ENCODE peak calls at places on chromosomes 16 and 17, in four cellular contexts. K is breast epithelium, D is H1, Z is heart left ventricle. R is an unnamed sample.
A peak's percentile ranks its signal among the peaks of the same experiment; 100 is the strongest.

GRCh38 chr17:55334285-55334684 is 69.5 kb downstream of the HLF start:
- DNase-seq in Z (no peak), D (no peak), K (no peak), R (no peak)

GRCh38 chr17:65231086-65231485 is 93.9 kb downstream of the RGS9 start:
- DNase-seq in Z (no peak), K (no peak), D (no peak), R (no peak)

GRCh38 chr16:11201498-11202259 is 54.3 kb downstream of the SOCS1 start:
- DNase-seq in K (no peak), D (peak; percentile 65), Z (no peak), R (peak; percentile 79)

GRCh38 chr16:19559242-19559910 is 3.9 kb downstream of the VPS35L start:
- DNase-seq in D (no peak), K (no peak), Z (no peak), R (peak; percentile 28)

GRCh38 chr17:70678889-70679288 is 509.6 kb downstream of the KCNJ2 start:
- DNase-seq in K (no peak), D (no peak), Z (no peak), R (no peak)

GRCh38 chr16:4358831-4359561 is 7.9 kb upstream of the PAM16 start:
- DNase-seq in Z (no peak), D (no peak), K (peak; percentile 70), R (no peak)

GRCh38 chr17:76000016-76000754 is 470 bp upstream of the CDK3 start:
- DNase-seq in D (peak; percentile 62), K (no peak), Z (no peak), R (peak; percentile 91)

GRCh38 chr17:66945451-66945850 is 19.1 kb upstream of the CACNG4 start:
- DNase-seq in Z (no peak), K (peak; percentile 47), D (no peak), R (no peak)

GRCh38 chr17:65546579-65546978 is 14.9 kb downstream of the AXIN2 start:
- DNase-seq in Z (no peak), K (no peak), D (no peak), R (no peak)

GRCh38 chr17:71613996-71614395 is 506.8 kb upstream of the SOX9 start:
- DNase-seq in K (no peak), Z (no peak), D (no peak), R (no peak)

GRCh38 chr17:33523577-33523981 is 230.5 kb upstream of the ASIC2 start:
- DNase-seq in Z (no peak), D (no peak), K (no peak), R (no peak)

GRCh38 chr16:51003850-51004566 is 147.1 kb downstream of the SALL1 start:
- DNase-seq in K (no peak), Z (no peak), D (no peak), R (no peak)

GRCh38 chr16:55559233-55559632 is 7.3 kb upstream of the CAPNS2 start:
- DNase-seq in Z (no peak), D (no peak), K (no peak), R (no peak)

GRCh38 chr17:50161911-50162288 is 3.9 kb upstream of the SGCA start:
- DNase-seq in K (no peak), Z (no peak), D (no peak), R (no peak)

GRCh38 chr17:2029911-2030778 is at the start of gene DPH1:
- DNase-seq in K (peak; percentile 82), D (peak; percentile 69), Z (peak; percentile 90), R (peak; percentile 93)

GRCh38 chr17:67232441-67232840 is 12.6 kb downstream of the HELZ start:
- DNase-seq in Z (no peak), D (no peak), K (no peak), R (no peak)

GRCh38 chr16:84153660-84154214 is 8.6 kb downstream of the DNAAF1 start:
- DNase-seq in Z (no peak), D (no peak), K (no peak), R (no peak)

GRCh38 chr17:32943206-32943605 is 15.3 kb downstream of the TMEM98 start:
- DNase-seq in D (no peak), K (no peak), Z (no peak), R (no peak)

GRCh38 chr17:40432864-40433528 is 10.3 kb upstream of the IGFBP4 start:
- DNase-seq in D (no peak), Z (peak; percentile 63), K (peak; percentile 42), R (no peak)

GRCh38 chr17:37488009-37488604 is 1.6 kb upstream of the DUSP14 start:
- DNase-seq in Z (no peak), D (no peak), K (no peak), R (peak; percentile 85)

GRCh38 chr16:726438-727290 is at the start of the genes CCDC78 and HAGHL:
- DNase-seq in Z (peak; percentile 74), K (no peak), D (no peak), R (no peak)

GRCh38 chr16:23256440-23256839 is 45.7 kb upstream of the SCNN1B start:
- DNase-seq in Z (no peak), D (no peak), K (no peak), R (no peak)

GRCh38 chr16:23255000-23255399 is 47.1 kb upstream of the SCNN1B start:
- DNase-seq in D (no peak), Z (no peak), K (no peak), R (no peak)

GRCh38 chr16:23258919-23259237 is 43.2 kb upstream of the SCNN1B start:
- DNase-seq in Z (no peak), D (no peak), K (no peak), R (no peak)

GRCh38 chr16:23254338-23254737 is 47.8 kb upstream of the SCNN1B start:
- DNase-seq in K (no peak), Z (no peak), D (no peak), R (peak; percentile 45)

GRCh38 chr16:23257682-23258081 is 44.4 kb upstream of the SCNN1B start:
- DNase-seq in Z (no peak), K (no peak), D (no peak), R (no peak)
- TF ChIP-seq POLR2A in Z (no peak), K (no peak), D (no peak), R (no peak)

GRCh38 chr17:82001657-82002056 is 21.0 kb downstream of the CENPX start:
- DNase-seq in Z (no peak), D (no peak), K (no peak), R (no peak)

GRCh38 chr17:82005701-82006348 is 16.9 kb downstream of the CENPX start:
- DNase-seq in D (no peak), K (no peak), Z (no peak), R (no peak)

GRCh38 chr17:82004485-82005455 is 17.9 kb downstream of the CENPX start:
- DNase-seq in K (no peak), D (no peak), Z (no peak), R (no peak)

GRCh38 chr17:82000803-82001649 is 21.7 kb downstream of the CENPX start:
- DNase-seq in D (no peak), K (no peak), Z (no peak), R (no peak)

GRCh38 chr17:82003411-82004381 is 19.0 kb downstream of the CENPX start:
- DNase-seq in Z (peak; percentile 53), D (no peak), K (peak; percentile 70), R (peak; percentile 98)
- TF ChIP-seq POLR2A in Z (no peak), D (no peak), K (no peak), R (no peak)

DNA sequence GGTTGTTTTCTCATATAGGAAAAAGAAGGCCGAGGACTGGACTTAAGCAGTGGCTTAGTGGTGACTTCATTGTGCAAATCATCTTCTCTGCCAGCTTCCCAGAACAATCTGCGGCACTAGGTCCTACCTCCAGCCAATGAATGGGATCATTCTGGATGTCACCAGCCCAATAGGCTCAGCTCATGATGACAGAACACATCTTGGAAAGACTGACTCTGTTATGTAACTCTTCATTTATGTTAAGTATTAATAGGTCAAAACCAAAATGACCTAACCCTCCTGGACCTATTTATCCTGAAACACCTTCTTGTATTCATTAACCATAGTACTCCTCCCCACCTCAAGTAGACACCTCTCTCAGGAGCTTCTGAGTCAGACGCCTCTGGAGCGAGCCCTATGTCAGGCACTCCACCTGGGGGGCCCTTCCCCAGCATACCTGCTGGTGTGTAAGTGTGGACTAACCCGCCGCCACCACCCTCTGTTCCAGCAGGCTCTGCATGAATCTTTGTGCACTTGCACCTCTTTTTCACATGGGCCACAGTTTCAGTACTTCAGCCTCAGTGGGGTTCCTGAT is 7.2 kb downstream of the ARL2BP start:
- DNase-seq in K (no peak), Z (no peak), D (no peak), R (no peak)
- TF ChIP-seq POLR2A in K (no peak), Z (no peak), D (no peak), R (no peak)

GRCh38 chr17:7292194-7292593 is 2.2 kb downstream of the YBX2 start:
- DNase-seq in Z (no peak), D (no peak), K (no peak), R (no peak)
- TF ChIP-seq POLR2A in Z (no peak), D (no peak), K (no peak), R (no peak)

GRCh38 chr16:66946974-66947301 is 11.6 kb downstream of the CES2 start:
- DNase-seq in Z (no peak), D (no peak), K (no peak), R (no peak)

GRCh38 chr16:66948034-66948821 is 12.8 kb upstream of the CES3 start:
- DNase-seq in D (no peak), Z (no peak), K (no peak), R (no peak)

GRCh38 chr16:66945939-66946338 is 10.6 kb downstream of the CES2 start:
- DNase-seq in K (no peak), D (no peak), Z (no peak), R (no peak)

GRCh38 chr16:66946541-66946940 is 11.2 kb downstream of the CES2 start:
- DNase-seq in K (no peak), D (no peak), Z (no peak), R (no peak)

DNA sequence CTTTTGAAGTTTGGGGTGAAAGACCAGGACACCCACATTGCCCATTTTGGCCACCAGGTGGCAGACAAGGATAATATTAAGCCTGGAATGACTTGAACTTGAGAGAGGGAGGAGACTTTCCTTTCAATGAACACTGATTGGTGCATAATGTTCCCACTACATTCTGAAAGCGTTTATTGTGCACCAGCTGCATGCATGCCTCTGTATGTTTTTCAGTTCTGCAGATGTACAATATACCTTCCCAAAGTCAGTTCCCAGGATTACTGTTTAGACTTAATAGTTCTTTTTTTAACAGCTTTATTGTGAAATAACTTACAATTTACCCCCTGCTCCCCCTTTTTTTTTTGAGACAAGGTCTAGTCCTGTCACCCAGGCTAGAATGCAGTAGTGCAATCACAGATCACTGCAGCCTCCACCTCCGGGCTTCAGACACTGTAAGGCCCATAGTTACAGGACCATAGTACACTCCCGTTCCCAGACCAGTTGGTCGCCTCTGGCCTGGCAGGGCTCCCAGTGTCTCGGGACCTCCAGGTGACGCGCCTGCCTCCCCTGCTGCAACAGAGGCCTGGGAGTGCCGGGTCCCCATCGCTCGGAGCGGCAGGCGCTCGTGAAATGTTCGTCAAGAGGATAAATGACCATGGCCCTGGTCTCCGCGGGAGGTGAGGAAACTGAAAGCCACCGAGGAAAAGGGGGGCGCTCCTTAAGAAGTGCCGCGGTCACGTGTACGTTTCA is 12.2 kb downstream of the CES2 start:
- DNase-seq in D (peak; percentile 59), K (peak; percentile 77), Z (peak; percentile 73), R (peak; percentile 74)
- TF ChIP-seq POLR2A in D (no peak), K (no peak), Z (no peak), R (no peak)

GRCh38 chr17:78147315-78147998 is 1.3 kb downstream of the C17orf99 start:
- DNase-seq in D (no peak), Z (no peak), K (no peak), R (no peak)
- TF ChIP-seq POLR2A in D (no peak), Z (no peak), K (no peak), R (no peak)

DNA sequence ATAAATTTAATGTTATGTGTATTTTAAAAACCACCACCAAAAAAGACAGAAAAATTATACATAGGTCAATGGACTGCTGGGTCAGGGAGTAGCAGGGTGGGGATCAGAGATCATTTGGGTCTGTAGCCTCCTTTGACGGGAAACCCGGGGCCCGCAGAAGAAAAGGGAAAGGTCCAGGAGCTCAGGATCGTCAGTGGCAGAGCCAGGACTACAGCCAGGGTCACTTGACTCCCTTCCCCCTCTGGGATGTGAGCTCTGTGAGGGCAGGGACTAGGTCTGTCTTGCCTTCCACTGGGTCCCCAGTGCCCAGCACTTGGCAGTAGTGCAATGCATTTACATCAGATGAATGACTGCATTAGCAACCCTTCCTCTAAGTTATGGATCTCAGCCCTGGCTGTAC is 62.1 kb downstream of the TOM1L2 start:
- DNase-seq in Z (no peak), K (no peak), D (no peak), R (no peak)
- TF ChIP-seq POLR2A in Z (no peak), K (no peak), D (no peak), R (no peak)